ENCODE peak calls at places on chromosomes 5 and 9, in six cellular contexts. F, M, Z, V, O and K are unnamed samples.

GRCh38 chr9:127589955-127590370 is 22.1 kb upstream of the STXBP1 start:
- DNase-seq in F (peak), M (no peak), Z (peak), V (peak), O (peak), K (peak)

GRCh38 chr5:78509884-78510769 is 138.4 kb downstream of the LHFPL2 start:
- DNase-seq in F (no peak), M (no peak), Z (no peak), V (peak), O (peak), K (no peak)

GRCh38 chr5:172901788-172902496 is 57.3 kb upstream of the RPL26L1 start:
- DNase-seq in F (peak), M (no peak), Z (peak), V (peak), O (peak), K (no peak)

GRCh38 chr9:129776938-129777768 is 24.3 kb upstream of the PTGES start:
- DNase-seq in F (peak), M (peak), Z (peak), V (peak), O (peak), K (peak)

GRCh38 chr5:31638286-31638685 is 645 bp upstream of the PDZD2 start:
- DNase-seq in F (no peak), M (no peak), Z (no peak), V (no peak), O (no peak), K (no peak)

GRCh38 chr9:86859966-86860365 is 87.3 kb downstream of the GAS1 start:
- DNase-seq in F (no peak), M (no peak), Z (no peak), V (no peak), O (no peak), K (no peak)

GRCh38 chr5:93722588-93722987 is 18.8 kb downstream of the POU5F2 start:
- DNase-seq in F (no peak), M (no peak), Z (no peak), V (no peak), O (no peak), K (no peak)

GRCh38 chr9:4316409-4316808 is 16.5 kb upstream of the GLIS3 start:
- DNase-seq in F (no peak), M (no peak), Z (no peak), V (peak), O (no peak), K (no peak)

GRCh38 chr9:107064378-107064777 is 201.4 kb downstream of the ZNF462 start:
- DNase-seq in F (no peak), M (no peak), Z (no peak), V (peak), O (no peak), K (no peak)

GRCh38 chr9:17837931-17838330 is 259.1 kb downstream of the SH3GL2 start:
- DNase-seq in F (no peak), M (no peak), Z (no peak), V (no peak), O (no peak), K (no peak)

GRCh38 chr5:123543438-123543837 is 31.5 kb downstream of the CSNK1G3 start:
- DNase-seq in F (no peak), M (no peak), Z (no peak), V (peak), O (no peak), K (no peak)

GRCh38 chr5:161900981-161901380 is 53.1 kb downstream of the GABRA1 start:
- DNase-seq in F (no peak), M (no peak), Z (no peak), V (no peak), O (no peak), K (no peak)

GRCh38 chr5:96013254-96013653 is 51.6 kb upstream of the ELL2 start:
- DNase-seq in F (no peak), M (no peak), Z (no peak), V (no peak), O (no peak), K (no peak)

GRCh38 chr5:136021016-136021405 is 7.8 kb upstream of the TGFBI start:
- DNase-seq in F (no peak), M (no peak), Z (no peak), V (peak), O (peak), K (no peak)

GRCh38 chr5:74141053-74141452 is 499.5 kb downstream of the ENC1 start:
- DNase-seq in F (no peak), M (no peak), Z (peak), V (peak), O (peak), K (no peak)